ENCODE peak calls at places on chromosomes 2 and 18, in five cellular contexts. R, J, L, V and Y are unnamed samples.

GRCh38 chr18:28189400-28190239 is 12.7 kb upstream of the CDH2 start:
- DNase-seq in L (no peak), R (no peak), J (no peak), V (no peak), Y (no peak)

GRCh38 chr2:16081316-16082200 is 141.2 kb downstream of the MYCN start:
- DNase-seq in V (no peak), L (no peak), R (no peak), J (no peak), Y (no peak)

GRCh38 chr18:35736696-35737095 is 155.2 kb downstream of the GALNT1 start:
- DNase-seq in L (no peak), J (no peak), R (no peak), V (no peak), Y (no peak)

GRCh38 chr18:8324343-8325065 is 284.7 kb upstream of the RAB12 start:
- DNase-seq in J (no peak), R (no peak), V (no peak), L (no peak), Y (no peak)

GRCh38 chr2:67985586-67985985 is 77.2 kb downstream of the C1D start:
- DNase-seq in L (no peak), R (no peak), J (no peak), V (no peak), Y (no peak)

GRCh38 chr18:36786686-36787085 is 42.1 kb downstream of the TPGS2 start:
- DNase-seq in V (peak; percentile 84), J (peak; percentile 43), L (no peak), R (peak; percentile 77), Y (peak; percentile 79)

GRCh38 chr2:178796079-178796677 is 11.0 kb downstream of the TTN start:
- DNase-seq in V (no peak), R (no peak), J (no peak), L (no peak), Y (no peak)

GRCh38 chr2:151733781-151734672 is at the start of gene NEB:
- DNase-seq in J (no peak), L (no peak), R (no peak), V (peak; percentile 80), Y (no peak)

GRCh38 chr18:62863629-62864028 is 148.3 kb downstream of the PHLPP1 start:
- DNase-seq in V (no peak), J (no peak), L (no peak), R (no peak), Y (no peak)

GRCh38 chr18:75496151-75496550 is 68.6 kb upstream of the SMIM21 start:
- DNase-seq in V (no peak), R (no peak), J (no peak), L (no peak), Y (no peak)

GRCh38 chr2:33518929-33519328 is 42.5 kb downstream of the RASGRP3 start:
- DNase-seq in J (no peak), V (no peak), R (no peak), L (no peak), Y (no peak)

GRCh38 chr2:221529943-221530652 is 42.0 kb downstream of the EPHA4 start:
- DNase-seq in J (no peak), V (no peak), R (no peak), L (no peak), Y (no peak)

GRCh38 chr2:128354731-128355470 is 36.2 kb upstream of the HS6ST1 start:
- DNase-seq in R (no peak), J (no peak), L (no peak), V (no peak), Y (peak; percentile 23)

GRCh38 chr2:160345102-160345501 is 145.0 kb upstream of the ITGB6 start:
- DNase-seq in V (no peak), R (no peak), J (no peak), L (no peak), Y (no peak)

GRCh38 chr2:161651547-161651946 is 27.3 kb downstream of the SLC4A10 start:
- DNase-seq in R (no peak), J (no peak), V (no peak), L (no peak), Y (no peak)

GRCh38 chr2:160299540-160299939 is 99.5 kb upstream of the ITGB6 start:
- DNase-seq in V (no peak), J (no peak), R (no peak), L (no peak), Y (no peak)

GRCh38 chr2:144912206-144912605 is 392.3 kb upstream of the ZEB2 start:
- DNase-seq in R (no peak), L (no peak), J (no peak), V (no peak), Y (no peak)

GRCh38 chr2:9702604-9703084 is 71.8 kb upstream of the YWHAQ start:
- DNase-seq in L (no peak), V (no peak), J (no peak), R (no peak), Y (no peak)

GRCh38 chr2:173881886-173882285 is 83.3 kb downstream of the SP3 start:
- DNase-seq in J (no peak), V (no peak), R (no peak), L (no peak), Y (no peak)

GRCh38 chr2:129906139-129906860 is 73.2 kb upstream of the RAB6C start:
- DNase-seq in V (no peak), L (peak; percentile 44), R (peak; percentile 5), J (no peak), Y (no peak)

GRCh38 chr2:176516051-176516601 is 246.9 kb downstream of the MTX2 start:
- DNase-seq in R (no peak), L (no peak), V (no peak), J (no peak), Y (no peak)

GRCh38 chr18:55592106-55592505 is 4.1 kb upstream of the TCF4 start:
- DNase-seq in V (no peak), J (no peak), R (no peak), L (no peak), Y (no peak)

GRCh38 chr2:208466920-208467298 is 60.3 kb downstream of the PTH2R start:
- DNase-seq in L (no peak), J (no peak), V (no peak), R (no peak), Y (no peak)

GRCh38 chr2:181106789-181107418 is 126.5 kb downstream of the UBE2E3 start:
- DNase-seq in R (no peak), J (no peak), L (no peak), V (no peak), Y (no peak)

GRCh38 chr2:181368036-181368435 is 89.2 kb upstream of the ITGA4 start:
- DNase-seq in L (no peak), V (no peak), R (no peak), J (no peak), Y (no peak)

GRCh38 chr18:76493213-76494107 is 1.6 kb downstream of the ZNF516 start:
- DNase-seq in V (no peak), R (no peak), L (no peak), J (peak; percentile 69), Y (peak; percentile 67)

DNA sequence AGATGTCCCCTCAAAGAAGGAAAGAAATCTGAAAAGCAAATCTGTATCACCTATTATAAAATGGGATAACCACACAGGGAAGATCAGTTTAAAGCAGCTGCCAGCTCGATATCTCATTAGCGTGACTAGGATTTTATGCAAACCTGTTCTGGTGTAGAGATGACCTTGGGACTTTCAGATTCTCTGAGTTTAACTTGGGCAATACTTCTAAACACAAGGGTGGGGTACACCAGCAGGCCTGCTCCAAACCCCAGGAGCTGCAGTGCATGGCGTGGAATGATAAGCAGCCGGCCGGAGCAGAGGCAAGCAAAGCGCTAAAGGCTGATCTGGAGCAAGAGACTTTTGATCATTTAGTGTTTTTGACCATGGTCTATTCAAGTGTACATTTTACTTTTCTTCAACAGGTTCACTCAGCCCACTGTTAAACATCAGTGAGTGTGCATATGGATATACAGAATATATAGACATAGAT is 4.7 kb downstream of the SERTAD2 start:
- DNase-seq in V (no peak), R (no peak), J (no peak), L (no peak), Y (no peak)
- H3K27ac ChIP-seq in V (peak overlapping the region; percentile 98), R (peak overlapping the region; percentile 100), J (no peak overlapping the region), L (no peak overlapping the region), Y (peak overlapping the region; percentile 36)

GRCh38 chr2:14998548-14998947 is 366.0 kb downstream of the LRATD1 start:
- DNase-seq in V (no peak), J (no peak), R (no peak), L (no peak), Y (no peak)

GRCh38 chr2:14994721-14995120 is 362.2 kb downstream of the LRATD1 start:
- DNase-seq in V (no peak), J (no peak), R (no peak), L (no peak), Y (no peak)

GRCh38 chr2:14996306-14997014 is 363.9 kb downstream of the LRATD1 start:
- DNase-seq in R (no peak), V (no peak), J (no peak), L (no peak), Y (no peak)

GRCh38 chr2:14999114-14999661 is 366.7 kb downstream of the LRATD1 start:
- DNase-seq in L (no peak), J (no peak), R (no peak), V (no peak), Y (no peak)
- H3K27me3 ChIP-seq in L (no peaks in the 10 kb centered on the region), J (no peaks in the 10 kb centered on the region), R (no peaks in the 10 kb centered on the region), V (no peaks in the 10 kb centered on the region), Y (no peaks in the 10 kb centered on the region)

DNA sequence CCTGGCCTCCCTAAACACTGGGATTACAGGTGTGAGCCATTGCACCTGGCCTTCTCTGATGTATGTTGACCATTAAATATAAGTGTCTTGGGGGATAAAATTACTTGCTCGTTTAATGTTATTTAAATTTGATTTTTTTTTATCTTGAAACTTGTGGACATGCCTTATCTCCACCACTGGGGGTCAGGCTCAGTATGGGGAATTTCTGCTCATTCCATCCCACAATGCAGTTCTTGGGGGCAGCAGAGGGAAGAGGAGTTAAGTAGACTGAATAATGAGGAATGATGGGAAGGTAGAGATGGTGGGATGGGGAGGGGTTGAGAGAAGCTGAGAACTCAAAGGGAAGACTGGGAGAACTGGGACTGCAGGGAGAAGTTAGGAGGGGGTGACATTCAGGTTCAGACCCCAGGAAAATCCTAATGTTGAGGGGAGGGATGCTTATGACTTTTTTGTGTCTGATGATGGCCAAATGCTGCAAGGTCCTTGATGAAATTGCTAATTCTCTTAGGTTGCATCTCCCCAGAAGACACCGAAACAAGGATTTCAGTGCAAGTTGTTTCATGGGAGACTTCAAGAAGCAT is 174.2 kb downstream of the MIB1 start:
- DNase-seq in L (no peak), R (no peak), J (no peak), V (no peak), Y (no peak)
- TF ChIP-seq CTCF in L (no peak), R (peak; percentile 28), J (peak; percentile 53), V (peak; percentile 13), Y (no peak)

DNA sequence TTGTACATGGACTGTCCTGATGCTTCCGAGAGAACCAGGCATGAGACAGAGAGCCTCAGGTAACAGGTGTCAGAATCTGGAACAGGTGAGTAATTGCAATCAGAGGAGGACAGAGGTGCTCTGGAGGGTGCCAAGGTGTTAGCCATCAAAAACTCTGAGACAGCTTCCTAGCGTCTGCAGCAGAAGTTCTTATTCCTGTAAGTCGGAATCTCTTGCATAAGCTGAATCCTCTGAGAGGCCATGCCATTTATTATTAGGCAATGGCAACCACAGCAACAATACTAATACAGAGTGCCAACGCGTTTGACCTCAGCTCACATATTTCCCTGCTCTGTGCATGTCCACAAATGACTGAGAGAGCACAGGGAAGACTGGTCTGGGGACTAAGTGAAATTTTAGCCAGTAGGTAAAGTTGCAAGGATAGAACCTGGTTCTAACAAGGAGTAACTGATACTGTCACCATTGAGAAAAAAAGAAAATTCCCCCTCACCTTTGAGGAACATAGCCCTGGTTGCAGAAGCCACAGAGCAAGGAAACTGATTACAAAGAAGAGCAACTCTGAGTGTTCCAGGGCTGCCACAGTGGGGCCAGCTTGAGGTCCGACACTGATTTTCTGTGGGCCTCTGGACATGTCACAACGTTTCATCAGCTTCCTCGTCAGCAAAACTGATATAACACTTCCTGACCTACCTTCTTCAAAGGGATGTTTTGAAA is 55.1 kb upstream of the ACSL3 start:
- DNase-seq in J (no peak), V (no peak), L (no peak), R (peak; percentile 62), Y (no peak)
- H3K27ac ChIP-seq in J (no peak overlapping the region), V (peak overlapping the region; percentile 61), L (no peak overlapping the region), R (peak overlapping the region; percentile 12), Y (no peak overlapping the region)